ENCODE peak calls at places on chromosomes 16 and 17, in eight cellular contexts. M is activated CD4-positive, alpha-beta T cell treated with anti-CD3 and anti-CD28 coated beads for 48 hours; C is tibial nerve; J is NCI-H2081; D is cardiac fibroblast; L is upper lobe of right lung; G is stimulated activated naive CD4-positive, alpha-beta T cell treated with Interleukin-2 at 50 U/mL for 16 hours; O is Caki2. X is an unnamed sample.

GRCh38 chr16:68800257-68800875 is 43.0 kb upstream of the TANGO6 start:
- DNase-seq in M (peak; percentile 65), C (peak; percentile 58), J (peak; percentile 60), D (peak; percentile 84), L (no peak), G (peak; percentile 22), O (peak; percentile 56), X (peak; percentile 69)

GRCh38 chr16:13376174-13376573 is 474.8 kb downstream of the SHISA9 start:
- DNase-seq in M (peak; percentile 35), C (no peak), J (no peak), D (no peak), L (no peak), G (no peak), O (peak; percentile 29), X (no peak)

GRCh38 chr16:85437161-85438052 is 175.7 kb upstream of the GSE1 start:
- DNase-seq in M (no peak), C (no peak), J (peak; percentile 88), D (no peak), L (no peak), G (no peak), O (no peak), X (no peak)

GRCh38 chr17:50471009-50471905 is 2.6 kb upstream of the CHAD start:
- DNase-seq in M (no peak), C (no peak), J (no peak), D (no peak), L (no peak), G (no peak), O (no peak), X (no peak)

GRCh38 chr17:8059131-8059530 is 20.3 kb downstream of the ALOX15B start:
- DNase-seq in M (no peak), C (no peak), J (peak; percentile 80), D (no peak), L (peak; percentile 44), G (no peak), O (no peak), X (no peak)

GRCh38 chr16:57908409-57908987 is 62.4 kb downstream of the CNGB1 start:
- DNase-seq in M (no peak), C (no peak), J (no peak), D (no peak), L (no peak), G (no peak), O (no peak), X (no peak)

GRCh38 chr17:45696442-45696841 is 87.7 kb upstream of the CRHR1 start:
- DNase-seq in M (no peak), C (no peak), J (no peak), D (no peak), L (no peak), G (no peak), O (no peak), X (no peak)

GRCh38 chr17:74852237-74853047 is 7.2 kb downstream of the GRIN2C start:
- DNase-seq in M (peak; percentile 76), C (no peak), J (peak; percentile 19), D (no peak), L (no peak), G (peak; percentile 62), O (peak; percentile 47), X (no peak)

GRCh38 chr16:4240624-4241023 is 1.3 kb downstream of the SRL start:
- DNase-seq in M (no peak), C (no peak), J (no peak), D (no peak), L (no peak), G (no peak), O (no peak), X (no peak)

GRCh38 chr17:62968445-62968923 is 2.4 kb downstream of the TANC2 start:
- DNase-seq in M (peak; percentile 55), C (peak; percentile 49), J (peak; percentile 93), D (peak; percentile 94), L (no peak), G (peak; percentile 31), O (peak; percentile 84), X (peak; percentile 81)

GRCh38 chr17:17685775-17686291 is 4.6 kb downstream of the RAI1 start:
- DNase-seq in M (no peak), C (no peak), J (peak; percentile 30), D (peak; percentile 69), L (peak; percentile 83), G (no peak), O (peak; percentile 90), X (peak; percentile 73)

GRCh38 chr17:65121916-65122821 is 15.0 kb upstream of the RGS9 start:
- DNase-seq in M (peak; percentile 79), C (no peak), J (no peak), D (no peak), L (no peak), G (peak; percentile 13), O (no peak), X (no peak)

GRCh38 chr17:9890124-9890523 is 14.9 kb downstream of the RCVRN start:
- DNase-seq in M (peak; percentile 39), C (no peak), J (no peak), D (no peak), L (no peak), G (no peak), O (peak; percentile 6), X (no peak)

GRCh38 chr17:76197911-76198310 is 42.4 kb downstream of the RNF157 start:
- DNase-seq in M (no peak), C (no peak), J (no peak), D (no peak), L (no peak), G (no peak), O (no peak), X (no peak)

GRCh38 chr17:81666092-81666341 is 388 bp downstream of the OXLD1 start:
- DNase-seq in M (peak; percentile 47), C (no peak), J (no peak), D (no peak), L (no peak), G (no peak), O (no peak), X (no peak)

GRCh38 chr16:67000384-67001158 is 12.2 kb downstream of the CES4A start:
- DNase-seq in M (peak; percentile 70), C (peak; percentile 61), J (peak; percentile 32), D (no peak), L (peak; percentile 91), G (peak; percentile 46), O (no peak), X (peak; percentile 70)

GRCh38 chr16:1812732-1813163 is 13.9 kb downstream of the HAGH start:
- DNase-seq in M (peak; percentile 79), C (no peak), J (peak; percentile 87), D (peak; percentile 72), L (peak; percentile 92), G (peak; percentile 11), O (no peak), X (peak; percentile 66)

GRCh38 chr17:427891-428290 is 75.3 kb upstream of the RPH3AL start:
- DNase-seq in M (no peak), C (no peak), J (no peak), D (no peak), L (no peak), G (no peak), O (no peak), X (no peak)

GRCh38 chr16:17497648-17498047 is 26.9 kb upstream of the XYLT1 start:
- DNase-seq in M (no peak), C (no peak), J (no peak), D (no peak), L (no peak), G (no peak), O (no peak), X (no peak)

GRCh38 chr17:751269-752001 is 629 bp downstream of the GEMIN4 start:
- DNase-seq in M (peak; percentile 71), C (no peak), J (peak; percentile 11), D (peak; percentile 60), L (peak; percentile 80), G (peak; percentile 54), O (peak; percentile 7), X (peak; percentile 58)

GRCh38 chr16:75000481-75001081 is 1.8 kb downstream of the ZNRF1 start:
- DNase-seq in M (peak; percentile 7), C (no peak), J (no peak), D (peak; percentile 46), L (no peak), G (no peak), O (peak; percentile 41), X (no peak)

GRCh38 chr16:54077412-54077821 is 209.2 kb downstream of the IRX3 start:
- DNase-seq in M (peak; percentile 5), C (no peak), J (no peak), D (peak; percentile 89), L (no peak), G (no peak), O (peak; percentile 74), X (no peak)

GRCh38 chr17:31413871-31414589 is 22.6 kb downstream of the RAB11FIP4 start:
- DNase-seq in M (no peak), C (no peak), J (no peak), D (peak; percentile 73), L (no peak), G (no peak), O (no peak), X (peak; percentile 91)

GRCh38 chr17:58325289-58325726 is 3.3 kb downstream of the TSPOAP1 start:
- DNase-seq in M (peak; percentile 44), C (no peak), J (peak; percentile 44), D (no peak), L (no peak), G (no peak), O (no peak), X (no peak)

GRCh38 chr16:23072769-23073549 is 76.3 kb downstream of the USP31 start:
- DNase-seq in M (no peak), C (no peak), J (no peak), D (peak; percentile 62), L (no peak), G (no peak), O (peak; percentile 31), X (peak; percentile 22)

GRCh38 chr17:48492401-48493298 is 38.2 kb downstream of the HOXB1 start:
- DNase-seq in M (peak; percentile 75), C (peak; percentile 39), J (peak; percentile 94), D (peak; percentile 69), L (peak; percentile 84), G (peak; percentile 48), O (peak; percentile 58), X (peak; percentile 77)

GRCh38 chr17:16976686-16977550 is 5.0 kb upstream of the TNFRSF13B start:
- DNase-seq in M (no peak), C (no peak), J (no peak), D (no peak), L (no peak), G (no peak), O (no peak), X (no peak)

GRCh38 chr16:50699345-50700159 is 6.1 kb downstream of the NOD2 start:
- DNase-seq in M (peak; percentile 87), C (no peak), J (no peak), D (peak; percentile 65), L (no peak), G (peak; percentile 71), O (no peak), X (no peak)

GRCh38 chr17:33989357-33990148 is 265.5 kb upstream of the CCL2 start:
- DNase-seq in M (no peak), C (no peak), J (no peak), D (no peak), L (no peak), G (no peak), O (no peak), X (no peak)

GRCh38 chr17:45108051-45108450 is 24.3 kb downstream of the PLCD3 start:
- DNase-seq in M (no peak), C (no peak), J (no peak), D (no peak), L (no peak), G (no peak), O (no peak), X (no peak)

GRCh38 chr17:3729881-3730280 is 6.2 kb downstream of the HASPIN start:
- DNase-seq in M (no peak), C (no peak), J (no peak), D (no peak), L (no peak), G (no peak), O (no peak), X (no peak)

GRCh38 chr17:72479113-72479512 is 358.3 kb downstream of the SOX9 start:
- DNase-seq in M (no peak), C (no peak), J (no peak), D (no peak), L (no peak), G (no peak), O (no peak), X (no peak)

GRCh38 chr17:21453144-21453982 is 77.2 kb downstream of the KCNJ12 start:
- DNase-seq in M (no peak), C (no peak), J (no peak), D (no peak), L (no peak), G (no peak), O (no peak), X (no peak)

GRCh38 chr17:58308173-58308984 is 20.2 kb downstream of the TSPOAP1 start:
- DNase-seq in M (no peak), C (no peak), J (no peak), D (no peak), L (no peak), G (no peak), O (no peak), X (no peak)

X was measured in hepatic stellate cell.